ENCODE peak calls at places on chromosomes 3 and 15, in ten cellular contexts. One of them, this sample, is unnamed. For H3K4me1, the result is how much of the 10 kb centered on the place peaks cover.

GRCh38 chr3:159432721-159433300 is 555.8 kb upstream of the IL12A start:
- DNase-seq in A549: no peak
- DNase-seq in mesendoderm: no peak
- DNase-seq in colonic mucosa: no peak
- DNase-seq in pancreas: no peak
- DNase-seq in fibroblast of lung: no peak
- DNase-seq in H9: no peak
- DNase-seq in breast epithelium: no peak
- DNase-seq in heart left ventricle: no peak
- DNase-seq in tibial artery: no peak
- DNase-seq in this sample: no peak

GRCh38 chr3:192079098-192079497 is 618.1 kb downstream of the PYDC2 start:
- DNase-seq in heart left ventricle: no peak
- DNase-seq in colonic mucosa: no peak
- DNase-seq in fibroblast of lung: no peak
- DNase-seq in tibial artery: no peak
- DNase-seq in pancreas: no peak
- DNase-seq in mesendoderm: peak
- DNase-seq in H9: no peak
- DNase-seq in breast epithelium: no peak
- DNase-seq in A549: no peak
- DNase-seq in this sample: no peak

GRCh38 chr15:40047413-40048154 is 8.6 kb upstream of the SRP14 start:
- DNase-seq in H9: no peak
- DNase-seq in mesendoderm: no peak
- DNase-seq in A549: peak
- DNase-seq in colonic mucosa: no peak
- DNase-seq in breast epithelium: no peak
- DNase-seq in fibroblast of lung: peak
- DNase-seq in pancreas: no peak
- DNase-seq in heart left ventricle: peak
- DNase-seq in tibial artery: peak
- DNase-seq in this sample: peak

GRCh38 chr3:176848431-176849214 is 348.7 kb downstream of the TBL1XR1 start:
- DNase-seq in A549: no peak
- DNase-seq in H9: no peak
- DNase-seq in breast epithelium: no peak
- DNase-seq in mesendoderm: no peak
- DNase-seq in heart left ventricle: no peak
- DNase-seq in pancreas: no peak
- DNase-seq in colonic mucosa: no peak
- DNase-seq in tibial artery: no peak
- DNase-seq in fibroblast of lung: no peak
- DNase-seq in this sample: no peak

GRCh38 chr15:45640610-45641009 is 5.8 kb downstream of the SQOR start:
- DNase-seq in fibroblast of lung: peak
- DNase-seq in A549: peak
- DNase-seq in mesendoderm: no peak
- DNase-seq in H9: no peak
- DNase-seq in heart left ventricle: no peak
- DNase-seq in breast epithelium: no peak
- DNase-seq in pancreas: no peak
- DNase-seq in tibial artery: no peak
- DNase-seq in colonic mucosa: no peak
- DNase-seq in this sample: no peak

GRCh38 chr15:77013786-77014136 is 18.8 kb downstream of the PSTPIP1 start:
- DNase-seq in colonic mucosa: no peak
- DNase-seq in heart left ventricle: no peak
- DNase-seq in mesendoderm: peak
- DNase-seq in breast epithelium: no peak
- DNase-seq in H9: no peak
- DNase-seq in fibroblast of lung: no peak
- DNase-seq in tibial artery: no peak
- DNase-seq in pancreas: no peak
- DNase-seq in A549: no peak
- DNase-seq in this sample: peak

GRCh38 chr3:40181182-40181581 is 128.3 kb upstream of the EIF1B start:
- DNase-seq in heart left ventricle: no peak
- DNase-seq in pancreas: no peak
- DNase-seq in mesendoderm: peak
- DNase-seq in breast epithelium: no peak
- DNase-seq in tibial artery: no peak
- DNase-seq in fibroblast of lung: no peak
- DNase-seq in colonic mucosa: no peak
- DNase-seq in H9: peak
- DNase-seq in A549: no peak
- DNase-seq in this sample: no peak

GRCh38 chr3:37229740-37230139 is 55.4 kb upstream of the LRRFIP2 start:
- DNase-seq in heart left ventricle: no peak
- DNase-seq in breast epithelium: no peak
- DNase-seq in pancreas: peak
- DNase-seq in mesendoderm: no peak
- DNase-seq in fibroblast of lung: no peak
- DNase-seq in tibial artery: no peak
- DNase-seq in H9: no peak
- DNase-seq in colonic mucosa: peak
- DNase-seq in A549: peak
- DNase-seq in this sample: no peak

GRCh38 chr15:41512078-41512394 is 1.6 kb downstream of the LTK start:
- DNase-seq in fibroblast of lung: no peak
- DNase-seq in tibial artery: no peak
- DNase-seq in colonic mucosa: peak
- DNase-seq in breast epithelium: no peak
- DNase-seq in pancreas: no peak
- DNase-seq in A549: no peak
- DNase-seq in heart left ventricle: no peak
- DNase-seq in mesendoderm: no peak
- DNase-seq in H9: no peak
- DNase-seq in this sample: no peak

GRCh38 chr3:12822725-12823373 is 18.5 kb downstream of the RPL32 start:
- DNase-seq in tibial artery: no peak
- DNase-seq in mesendoderm: peak
- DNase-seq in A549: peak
- DNase-seq in H9: no peak
- DNase-seq in fibroblast of lung: peak
- DNase-seq in heart left ventricle: no peak
- DNase-seq in pancreas: no peak
- DNase-seq in colonic mucosa: no peak
- DNase-seq in breast epithelium: no peak
- DNase-seq in this sample: no peak

GRCh38 chr3:100710355-100711198 is 1.3 kb downstream of the TFG start:
- DNase-seq in mesendoderm: peak
- DNase-seq in colonic mucosa: peak
- DNase-seq in breast epithelium: no peak
- DNase-seq in fibroblast of lung: peak
- DNase-seq in H9: peak
- DNase-seq in pancreas: peak
- DNase-seq in heart left ventricle: no peak
- DNase-seq in tibial artery: no peak
- DNase-seq in A549: peak
- DNase-seq in this sample: peak

GRCh38 chr3:4852780-4853748 is 126.2 kb upstream of the BHLHE40 start:
- DNase-seq in tibial artery: no peak
- DNase-seq in heart left ventricle: no peak
- DNase-seq in pancreas: no peak
- DNase-seq in fibroblast of lung: no peak
- DNase-seq in H9: no peak
- DNase-seq in mesendoderm: peak
- DNase-seq in A549: no peak
- DNase-seq in breast epithelium: no peak
- DNase-seq in colonic mucosa: no peak
- DNase-seq in this sample: no peak

GRCh38 chr15:31478781-31479221 is 152.2 kb downstream of the KLF13 start:
- DNase-seq in fibroblast of lung: no peak
- DNase-seq in breast epithelium: no peak
- DNase-seq in colonic mucosa: no peak
- DNase-seq in heart left ventricle: no peak
- DNase-seq in tibial artery: no peak
- DNase-seq in H9: peak
- DNase-seq in mesendoderm: no peak
- DNase-seq in A549: no peak
- DNase-seq in pancreas: no peak
- DNase-seq in this sample: no peak

GRCh38 chr3:48564667-48565066 is 1.1 kb upstream of the UCN2 start:
- DNase-seq in pancreas: no peak
- DNase-seq in heart left ventricle: no peak
- DNase-seq in breast epithelium: no peak
- DNase-seq in mesendoderm: no peak
- DNase-seq in A549: no peak
- DNase-seq in colonic mucosa: no peak
- DNase-seq in H9: no peak
- DNase-seq in tibial artery: no peak
- DNase-seq in fibroblast of lung: no peak
- DNase-seq in this sample: no peak
- H3K27ac ChIP-seq in pancreas: no peak
- H3K27ac ChIP-seq in heart left ventricle: no peak
- H3K27ac ChIP-seq in breast epithelium: no peak
- H3K27ac ChIP-seq in mesendoderm: no peak
- H3K27ac ChIP-seq in A549: peak
- H3K27ac ChIP-seq in colonic mucosa: no peak
- H3K27ac ChIP-seq in H9: no peak
- H3K27ac ChIP-seq in tibial artery: no peak
- H3K27ac ChIP-seq in fibroblast of lung: no peak
- H3K27ac ChIP-seq in this sample: no peak

GRCh38 chr15:74313889-74314288 is 53.6 kb downstream of the CYP11A1 start:
- DNase-seq in mesendoderm: no peak
- DNase-seq in pancreas: no peak
- DNase-seq in fibroblast of lung: no peak
- DNase-seq in breast epithelium: no peak
- DNase-seq in H9: no peak
- DNase-seq in heart left ventricle: no peak
- DNase-seq in A549: no peak
- DNase-seq in colonic mucosa: no peak
- DNase-seq in tibial artery: no peak
- DNase-seq in this sample: no peak

GRCh38 chr15:74314897-74315438 is 52.5 kb downstream of the CYP11A1 start:
- DNase-seq in A549: no peak
- DNase-seq in pancreas: no peak
- DNase-seq in H9: no peak
- DNase-seq in colonic mucosa: no peak
- DNase-seq in tibial artery: no peak
- DNase-seq in heart left ventricle: peak
- DNase-seq in breast epithelium: no peak
- DNase-seq in mesendoderm: no peak
- DNase-seq in fibroblast of lung: no peak
- DNase-seq in this sample: no peak

GRCh38 chr15:74316116-74316515 is 51.3 kb downstream of the CYP11A1 start:
- DNase-seq in H9: no peak
- DNase-seq in breast epithelium: no peak
- DNase-seq in colonic mucosa: no peak
- DNase-seq in fibroblast of lung: no peak
- DNase-seq in tibial artery: no peak
- DNase-seq in A549: no peak
- DNase-seq in pancreas: no peak
- DNase-seq in heart left ventricle: peak
- DNase-seq in mesendoderm: no peak
- DNase-seq in this sample: no peak

GRCh38 chr15:74317820-74318375 is 49.5 kb downstream of the CYP11A1 start:
- DNase-seq in fibroblast of lung: peak
- DNase-seq in mesendoderm: peak
- DNase-seq in pancreas: peak
- DNase-seq in H9: no peak
- DNase-seq in colonic mucosa: peak
- DNase-seq in A549: peak
- DNase-seq in tibial artery: peak
- DNase-seq in heart left ventricle: peak
- DNase-seq in breast epithelium: no peak
- DNase-seq in this sample: no peak

GRCh38 chr15:74315626-74316025 is 51.8 kb downstream of the CYP11A1 start:
- DNase-seq in A549: no peak
- DNase-seq in fibroblast of lung: no peak
- DNase-seq in breast epithelium: no peak
- DNase-seq in heart left ventricle: peak
- DNase-seq in H9: no peak
- DNase-seq in colonic mucosa: no peak
- DNase-seq in pancreas: no peak
- DNase-seq in tibial artery: no peak
- DNase-seq in mesendoderm: no peak
- DNase-seq in this sample: no peak
- H3K4me1 ChIP-seq in A549: under half
- H3K4me1 ChIP-seq in fibroblast of lung: under half
- H3K4me1 ChIP-seq in breast epithelium: under half
- H3K4me1 ChIP-seq in heart left ventricle: under half
- H3K4me1 ChIP-seq in H9: under half
- H3K4me1 ChIP-seq in colonic mucosa: under half
- H3K4me1 ChIP-seq in pancreas: under half
- H3K4me1 ChIP-seq in tibial artery: half or more
- H3K4me1 ChIP-seq in mesendoderm: under half
- H3K4me1 ChIP-seq in this sample: under half

DNA sequence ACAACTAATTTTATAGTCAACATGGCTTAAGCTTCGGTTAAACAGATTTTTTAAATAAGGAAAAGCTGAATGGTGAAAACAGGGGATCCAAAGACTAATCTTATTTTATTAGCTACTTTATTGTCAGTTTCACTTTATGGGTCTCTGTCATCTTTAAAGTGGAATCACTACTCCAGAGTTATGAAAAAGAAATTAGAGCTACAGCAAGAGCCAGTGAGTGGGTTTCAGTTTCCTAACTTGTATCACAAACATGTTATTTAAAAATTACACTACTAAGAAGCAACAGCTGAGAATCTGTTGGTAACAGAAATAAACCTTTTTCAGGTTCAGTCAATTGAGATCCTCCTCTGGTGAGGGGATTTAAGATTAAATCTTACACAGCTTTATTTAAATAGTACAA is 10.0 kb downstream of the PHC3 start:
- DNase-seq in colonic mucosa: no peak
- DNase-seq in pancreas: no peak
- DNase-seq in fibroblast of lung: no peak
- DNase-seq in H9: no peak
- DNase-seq in mesendoderm: no peak
- DNase-seq in breast epithelium: no peak
- DNase-seq in A549: no peak
- DNase-seq in heart left ventricle: no peak
- DNase-seq in tibial artery: no peak
- DNase-seq in this sample: no peak
- H3K27ac ChIP-seq in colonic mucosa: no peak
- H3K27ac ChIP-seq in pancreas: no peak
- H3K27ac ChIP-seq in fibroblast of lung: no peak
- H3K27ac ChIP-seq in H9: no peak
- H3K27ac ChIP-seq in mesendoderm: no peak
- H3K27ac ChIP-seq in breast epithelium: no peak
- H3K27ac ChIP-seq in A549: no peak
- H3K27ac ChIP-seq in heart left ventricle: no peak
- H3K27ac ChIP-seq in tibial artery: no peak
- H3K27ac ChIP-seq in this sample: peak

DNA sequence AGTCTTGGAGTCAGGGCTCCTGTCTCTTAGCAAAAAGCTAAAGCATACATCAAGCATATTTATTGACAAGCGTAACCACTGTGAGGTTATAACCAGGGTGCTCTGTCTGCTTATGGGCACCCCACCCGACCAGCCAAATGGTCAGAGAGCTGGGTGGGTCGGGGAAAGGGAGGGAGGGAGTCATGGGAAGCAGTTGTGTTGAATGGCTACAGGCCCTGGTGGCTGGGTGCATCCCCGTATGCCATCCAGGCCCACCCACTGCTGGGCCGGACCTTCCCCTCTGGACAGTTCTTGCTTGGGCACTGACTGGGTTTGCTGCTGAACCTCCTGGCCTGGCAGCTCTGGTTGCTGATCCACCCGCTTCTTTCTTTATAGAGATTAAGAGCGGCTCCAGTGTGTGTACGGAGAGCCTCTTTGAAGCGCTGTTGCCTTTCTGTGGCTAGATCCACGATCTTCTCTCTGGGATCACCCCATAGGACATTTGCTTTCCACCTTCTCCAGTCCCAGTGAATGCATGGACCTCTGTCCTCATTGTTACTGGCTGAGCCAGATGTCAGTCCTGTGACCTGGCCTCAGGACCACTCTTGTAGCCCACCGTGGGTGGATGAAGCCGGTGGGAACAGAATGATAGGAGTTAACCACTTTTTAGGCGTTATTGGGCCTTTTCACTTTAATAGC is 59.6 kb downstream of the SMAD3 start:
- DNase-seq in fibroblast of lung: no peak
- DNase-seq in H9: no peak
- DNase-seq in tibial artery: no peak
- DNase-seq in mesendoderm: no peak
- DNase-seq in breast epithelium: no peak
- DNase-seq in colonic mucosa: no peak
- DNase-seq in heart left ventricle: no peak
- DNase-seq in pancreas: no peak
- DNase-seq in A549: peak
- DNase-seq in this sample: no peak
- H3K4me1 ChIP-seq in fibroblast of lung: half or more
- H3K4me1 ChIP-seq in H9: under half
- H3K4me1 ChIP-seq in tibial artery: half or more
- H3K4me1 ChIP-seq in mesendoderm: under half
- H3K4me1 ChIP-seq in breast epithelium: under half
- H3K4me1 ChIP-seq in colonic mucosa: under half
- H3K4me1 ChIP-seq in heart left ventricle: under half
- H3K4me1 ChIP-seq in pancreas: under half
- H3K4me1 ChIP-seq in A549: half or more
- H3K4me1 ChIP-seq in this sample: half or more